ENCODE peak calls at places on chromosomes 2 and 18, in six cellular contexts. One of them, this sample, is unnamed.

GRCh38 chr2:216911886-216912285 is 52.0 kb upstream of the TNP1 start:
- DNase-seq in HEK293T: no peak
- DNase-seq in stimulated activated CD4-positive, alpha-beta T cell treated with anti-CD3 and anti-CD28 coated beads, Interleukin-15, amount 100 ng/mL, for 24 hours: no peak
- DNase-seq in iris pigment epithelial cell: no peak
- DNase-seq in CMK: no peak
- DNase-seq in foreskin fibroblast: peak
- DNase-seq in this sample: peak

GRCh38 chr2:85907671-85908157 is 18.9 kb upstream of the ST3GAL5 start:
- DNase-seq in iris pigment epithelial cell: no peak
- DNase-seq in stimulated activated CD4-positive, alpha-beta T cell treated with anti-CD3 and anti-CD28 coated beads, Interleukin-15, amount 100 ng/mL, for 24 hours: no peak
- DNase-seq in CMK: no peak
- DNase-seq in HEK293T: no peak
- DNase-seq in foreskin fibroblast: peak
- DNase-seq in this sample: no peak

GRCh38 chr18:5626130-5626880 is 82.5 kb upstream of the EPB41L3 start:
- DNase-seq in CMK: no peak
- DNase-seq in iris pigment epithelial cell: no peak
- DNase-seq in HEK293T: no peak
- DNase-seq in foreskin fibroblast: no peak
- DNase-seq in stimulated activated CD4-positive, alpha-beta T cell treated with anti-CD3 and anti-CD28 coated beads, Interleukin-15, amount 100 ng/mL, for 24 hours: no peak
- DNase-seq in this sample: no peak

GRCh38 chr2:172829229-172829628 is 93.6 kb downstream of the RAPGEF4 start:
- DNase-seq in iris pigment epithelial cell: peak
- DNase-seq in stimulated activated CD4-positive, alpha-beta T cell treated with anti-CD3 and anti-CD28 coated beads, Interleukin-15, amount 100 ng/mL, for 24 hours: no peak
- DNase-seq in foreskin fibroblast: peak
- DNase-seq in HEK293T: no peak
- DNase-seq in CMK: no peak
- DNase-seq in this sample: peak

GRCh38 chr2:162706770-162707169 is 131.8 kb downstream of the KCNH7 start:
- DNase-seq in stimulated activated CD4-positive, alpha-beta T cell treated with anti-CD3 and anti-CD28 coated beads, Interleukin-15, amount 100 ng/mL, for 24 hours: no peak
- DNase-seq in CMK: no peak
- DNase-seq in HEK293T: no peak
- DNase-seq in iris pigment epithelial cell: no peak
- DNase-seq in foreskin fibroblast: no peak
- DNase-seq in this sample: no peak

GRCh38 chr18:35153609-35154273 is 87.1 kb upstream of the ZNF397 start:
- DNase-seq in iris pigment epithelial cell: no peak
- DNase-seq in HEK293T: no peak
- DNase-seq in foreskin fibroblast: no peak
- DNase-seq in stimulated activated CD4-positive, alpha-beta T cell treated with anti-CD3 and anti-CD28 coated beads, Interleukin-15, amount 100 ng/mL, for 24 hours: no peak
- DNase-seq in CMK: peak
- DNase-seq in this sample: no peak

GRCh38 chr2:224194161-224194560 is 155.1 kb upstream of the SERPINE2 start:
- DNase-seq in iris pigment epithelial cell: no peak
- DNase-seq in CMK: no peak
- DNase-seq in stimulated activated CD4-positive, alpha-beta T cell treated with anti-CD3 and anti-CD28 coated beads, Interleukin-15, amount 100 ng/mL, for 24 hours: no peak
- DNase-seq in foreskin fibroblast: peak
- DNase-seq in HEK293T: no peak
- DNase-seq in this sample: peak

GRCh38 chr2:134276381-134277172 is 22.7 kb downstream of the MGAT5 start:
- DNase-seq in HEK293T: no peak
- DNase-seq in stimulated activated CD4-positive, alpha-beta T cell treated with anti-CD3 and anti-CD28 coated beads, Interleukin-15, amount 100 ng/mL, for 24 hours: no peak
- DNase-seq in iris pigment epithelial cell: peak
- DNase-seq in foreskin fibroblast: peak
- DNase-seq in CMK: no peak
- DNase-seq in this sample: no peak

GRCh38 chr18:23250893-23251656 is 115.8 kb downstream of the CABLES1 start:
- DNase-seq in iris pigment epithelial cell: peak
- DNase-seq in CMK: no peak
- DNase-seq in stimulated activated CD4-positive, alpha-beta T cell treated with anti-CD3 and anti-CD28 coated beads, Interleukin-15, amount 100 ng/mL, for 24 hours: no peak
- DNase-seq in HEK293T: no peak
- DNase-seq in foreskin fibroblast: no peak
- DNase-seq in this sample: peak

GRCh38 chr2:39968037-39968436 is 189.0 kb upstream of the THUMPD2 start:
- DNase-seq in stimulated activated CD4-positive, alpha-beta T cell treated with anti-CD3 and anti-CD28 coated beads, Interleukin-15, amount 100 ng/mL, for 24 hours: no peak
- DNase-seq in CMK: no peak
- DNase-seq in iris pigment epithelial cell: no peak
- DNase-seq in HEK293T: no peak
- DNase-seq in foreskin fibroblast: no peak
- DNase-seq in this sample: no peak

GRCh38 chr2:120735750-120736170 is at the start of gene GLI2:
- DNase-seq in CMK: no peak
- DNase-seq in stimulated activated CD4-positive, alpha-beta T cell treated with anti-CD3 and anti-CD28 coated beads, Interleukin-15, amount 100 ng/mL, for 24 hours: peak
- DNase-seq in iris pigment epithelial cell: peak
- DNase-seq in foreskin fibroblast: peak
- DNase-seq in HEK293T: peak
- DNase-seq in this sample: peak

GRCh38 chr2:128686498-128686861 is 367.8 kb upstream of the HS6ST1 start:
- DNase-seq in CMK: no peak
- DNase-seq in iris pigment epithelial cell: no peak
- DNase-seq in stimulated activated CD4-positive, alpha-beta T cell treated with anti-CD3 and anti-CD28 coated beads, Interleukin-15, amount 100 ng/mL, for 24 hours: no peak
- DNase-seq in HEK293T: no peak
- DNase-seq in foreskin fibroblast: no peak
- DNase-seq in this sample: no peak

GRCh38 chr2:218371987-218372358 is 10.1 kb upstream of the SLC11A1 start:
- DNase-seq in stimulated activated CD4-positive, alpha-beta T cell treated with anti-CD3 and anti-CD28 coated beads, Interleukin-15, amount 100 ng/mL, for 24 hours: no peak
- DNase-seq in foreskin fibroblast: no peak
- DNase-seq in HEK293T: no peak
- DNase-seq in iris pigment epithelial cell: no peak
- DNase-seq in CMK: no peak
- DNase-seq in this sample: no peak

GRCh38 chr2:121897335-121897970 is 142.0 kb downstream of the TSN start:
- DNase-seq in HEK293T: peak
- DNase-seq in CMK: peak
- DNase-seq in iris pigment epithelial cell: peak
- DNase-seq in foreskin fibroblast: peak
- DNase-seq in stimulated activated CD4-positive, alpha-beta T cell treated with anti-CD3 and anti-CD28 coated beads, Interleukin-15, amount 100 ng/mL, for 24 hours: peak
- DNase-seq in this sample: peak

GRCh38 chr18:3710712-3711269 is 260.8 kb downstream of the TGIF1 start:
- DNase-seq in HEK293T: no peak
- DNase-seq in CMK: no peak
- DNase-seq in iris pigment epithelial cell: no peak
- DNase-seq in stimulated activated CD4-positive, alpha-beta T cell treated with anti-CD3 and anti-CD28 coated beads, Interleukin-15, amount 100 ng/mL, for 24 hours: no peak
- DNase-seq in foreskin fibroblast: peak
- DNase-seq in this sample: peak

GRCh38 chr2:221629478-221629877 is 57.4 kb upstream of the EPHA4 start:
- DNase-seq in HEK293T: no peak
- DNase-seq in stimulated activated CD4-positive, alpha-beta T cell treated with anti-CD3 and anti-CD28 coated beads, Interleukin-15, amount 100 ng/mL, for 24 hours: no peak
- DNase-seq in foreskin fibroblast: peak
- DNase-seq in iris pigment epithelial cell: peak
- DNase-seq in CMK: no peak
- DNase-seq in this sample: peak

GRCh38 chr2:170525566-170525900 is 189.6 kb upstream of the SP5 start:
- DNase-seq in stimulated activated CD4-positive, alpha-beta T cell treated with anti-CD3 and anti-CD28 coated beads, Interleukin-15, amount 100 ng/mL, for 24 hours: no peak
- DNase-seq in foreskin fibroblast: peak
- DNase-seq in HEK293T: no peak
- DNase-seq in iris pigment epithelial cell: peak
- DNase-seq in CMK: no peak
- DNase-seq in this sample: peak

GRCh38 chr2:42742740-42743666 is 20.9 kb downstream of the OXER1 start:
- DNase-seq in iris pigment epithelial cell: no peak
- DNase-seq in stimulated activated CD4-positive, alpha-beta T cell treated with anti-CD3 and anti-CD28 coated beads, Interleukin-15, amount 100 ng/mL, for 24 hours: no peak
- DNase-seq in CMK: no peak
- DNase-seq in HEK293T: peak
- DNase-seq in foreskin fibroblast: peak
- DNase-seq in this sample: no peak

GRCh38 chr2:9741110-9741509 is 102.2 kb upstream of the TAF1B start:
- DNase-seq in stimulated activated CD4-positive, alpha-beta T cell treated with anti-CD3 and anti-CD28 coated beads, Interleukin-15, amount 100 ng/mL, for 24 hours: no peak
- DNase-seq in foreskin fibroblast: no peak
- DNase-seq in HEK293T: no peak
- DNase-seq in CMK: no peak
- DNase-seq in iris pigment epithelial cell: peak
- DNase-seq in this sample: no peak

GRCh38 chr2:1744446-1745170 is at the start of gene PXDN:
- DNase-seq in HEK293T: peak
- DNase-seq in stimulated activated CD4-positive, alpha-beta T cell treated with anti-CD3 and anti-CD28 coated beads, Interleukin-15, amount 100 ng/mL, for 24 hours: no peak
- DNase-seq in iris pigment epithelial cell: peak
- DNase-seq in foreskin fibroblast: peak
- DNase-seq in CMK: no peak
- DNase-seq in this sample: peak

GRCh38 chr18:65750421-65751144 is at the start of gene CDH7:
- DNase-seq in stimulated activated CD4-positive, alpha-beta T cell treated with anti-CD3 and anti-CD28 coated beads, Interleukin-15, amount 100 ng/mL, for 24 hours: no peak
- DNase-seq in iris pigment epithelial cell: no peak
- DNase-seq in HEK293T: peak
- DNase-seq in foreskin fibroblast: peak
- DNase-seq in CMK: no peak
- DNase-seq in this sample: no peak

GRCh38 chr18:48802543-48803428 is 148.0 kb downstream of the SMAD7 start:
- DNase-seq in stimulated activated CD4-positive, alpha-beta T cell treated with anti-CD3 and anti-CD28 coated beads, Interleukin-15, amount 100 ng/mL, for 24 hours: no peak
- DNase-seq in CMK: no peak
- DNase-seq in iris pigment epithelial cell: no peak
- DNase-seq in foreskin fibroblast: no peak
- DNase-seq in HEK293T: no peak
- DNase-seq in this sample: no peak

GRCh38 chr2:240514631-240515030 is 43.2 kb downstream of the ANKMY1 start:
- DNase-seq in CMK: no peak
- DNase-seq in iris pigment epithelial cell: no peak
- DNase-seq in stimulated activated CD4-positive, alpha-beta T cell treated with anti-CD3 and anti-CD28 coated beads, Interleukin-15, amount 100 ng/mL, for 24 hours: no peak
- DNase-seq in foreskin fibroblast: no peak
- DNase-seq in HEK293T: no peak
- DNase-seq in this sample: no peak

GRCh38 chr18:75216926-75217303 is 6.3 kb downstream of the TSHZ1 start:
- DNase-seq in iris pigment epithelial cell: no peak
- DNase-seq in HEK293T: no peak
- DNase-seq in foreskin fibroblast: peak
- DNase-seq in stimulated activated CD4-positive, alpha-beta T cell treated with anti-CD3 and anti-CD28 coated beads, Interleukin-15, amount 100 ng/mL, for 24 hours: no peak
- DNase-seq in CMK: no peak
- DNase-seq in this sample: no peak

GRCh38 chr2:74658516-74658915 is 4.5 kb downstream of the SEMA4F start:
- DNase-seq in HEK293T: no peak
- DNase-seq in foreskin fibroblast: peak
- DNase-seq in stimulated activated CD4-positive, alpha-beta T cell treated with anti-CD3 and anti-CD28 coated beads, Interleukin-15, amount 100 ng/mL, for 24 hours: no peak
- DNase-seq in iris pigment epithelial cell: peak
- DNase-seq in CMK: no peak
- DNase-seq in this sample: peak

GRCh38 chr2:20446280-20446916 is 476 bp upstream of the RHOB start:
- DNase-seq in stimulated activated CD4-positive, alpha-beta T cell treated with anti-CD3 and anti-CD28 coated beads, Interleukin-15, amount 100 ng/mL, for 24 hours: no peak
- DNase-seq in iris pigment epithelial cell: no peak
- DNase-seq in CMK: no peak
- DNase-seq in HEK293T: no peak
- DNase-seq in foreskin fibroblast: no peak
- DNase-seq in this sample: no peak

GRCh38 chr18:6677086-6677485 is 52.4 kb upstream of the ARHGAP28 start:
- DNase-seq in iris pigment epithelial cell: no peak
- DNase-seq in stimulated activated CD4-positive, alpha-beta T cell treated with anti-CD3 and anti-CD28 coated beads, Interleukin-15, amount 100 ng/mL, for 24 hours: no peak
- DNase-seq in HEK293T: no peak
- DNase-seq in foreskin fibroblast: no peak
- DNase-seq in CMK: no peak
- DNase-seq in this sample: no peak

GRCh38 chr2:46072146-46072820 is 224.9 kb upstream of the EPAS1 start:
- DNase-seq in iris pigment epithelial cell: peak
- DNase-seq in HEK293T: no peak
- DNase-seq in CMK: no peak
- DNase-seq in foreskin fibroblast: peak
- DNase-seq in stimulated activated CD4-positive, alpha-beta T cell treated with anti-CD3 and anti-CD28 coated beads, Interleukin-15, amount 100 ng/mL, for 24 hours: no peak
- DNase-seq in this sample: peak

GRCh38 chr2:226185613-226186211 is 613.9 kb downstream of the IRS1 start:
- DNase-seq in HEK293T: no peak
- DNase-seq in iris pigment epithelial cell: peak
- DNase-seq in stimulated activated CD4-positive, alpha-beta T cell treated with anti-CD3 and anti-CD28 coated beads, Interleukin-15, amount 100 ng/mL, for 24 hours: no peak
- DNase-seq in CMK: no peak
- DNase-seq in foreskin fibroblast: peak
- DNase-seq in this sample: peak

GRCh38 chr2:238596571-238597551 is 170.1 kb downstream of the ASB1 start:
- DNase-seq in stimulated activated CD4-positive, alpha-beta T cell treated with anti-CD3 and anti-CD28 coated beads, Interleukin-15, amount 100 ng/mL, for 24 hours: no peak
- DNase-seq in iris pigment epithelial cell: peak
- DNase-seq in HEK293T: no peak
- DNase-seq in CMK: no peak
- DNase-seq in foreskin fibroblast: peak
- DNase-seq in this sample: peak

GRCh38 chr2:229027353-229028115 is 243.6 kb downstream of the PID1 start:
- DNase-seq in iris pigment epithelial cell: no peak
- DNase-seq in foreskin fibroblast: peak
- DNase-seq in CMK: no peak
- DNase-seq in HEK293T: no peak
- DNase-seq in stimulated activated CD4-positive, alpha-beta T cell treated with anti-CD3 and anti-CD28 coated beads, Interleukin-15, amount 100 ng/mL, for 24 hours: no peak
- DNase-seq in this sample: no peak

GRCh38 chr2:233455491-233455890 is 101.2 kb downstream of the DGKD start:
- DNase-seq in HEK293T: no peak
- DNase-seq in stimulated activated CD4-positive, alpha-beta T cell treated with anti-CD3 and anti-CD28 coated beads, Interleukin-15, amount 100 ng/mL, for 24 hours: no peak
- DNase-seq in CMK: no peak
- DNase-seq in iris pigment epithelial cell: no peak
- DNase-seq in foreskin fibroblast: no peak
- DNase-seq in this sample: no peak

GRCh38 chr18:50065527-50065926 is 129.4 kb downstream of the MYO5B start:
- DNase-seq in HEK293T: no peak
- DNase-seq in CMK: no peak
- DNase-seq in stimulated activated CD4-positive, alpha-beta T cell treated with anti-CD3 and anti-CD28 coated beads, Interleukin-15, amount 100 ng/mL, for 24 hours: no peak
- DNase-seq in iris pigment epithelial cell: no peak
- DNase-seq in foreskin fibroblast: no peak
- DNase-seq in this sample: no peak

GRCh38 chr18:46096651-46097300 is 1.3 kb downstream of the ATP5F1A start:
- DNase-seq in HEK293T: no peak
- DNase-seq in stimulated activated CD4-positive, alpha-beta T cell treated with anti-CD3 and anti-CD28 coated beads, Interleukin-15, amount 100 ng/mL, for 24 hours: no peak
- DNase-seq in foreskin fibroblast: peak
- DNase-seq in CMK: no peak
- DNase-seq in iris pigment epithelial cell: no peak
- DNase-seq in this sample: peak

GRCh38 chr18:39198376-39198775 is 1632.8 kb upstream of the CELF4 start:
- DNase-seq in CMK: no peak
- DNase-seq in stimulated activated CD4-positive, alpha-beta T cell treated with anti-CD3 and anti-CD28 coated beads, Interleukin-15, amount 100 ng/mL, for 24 hours: no peak
- DNase-seq in iris pigment epithelial cell: peak
- DNase-seq in HEK293T: no peak
- DNase-seq in foreskin fibroblast: peak
- DNase-seq in this sample: no peak

GRCh38 chr2:85785027-85785822 is 31.4 kb downstream of the ATOH8 start:
- DNase-seq in HEK293T: no peak
- DNase-seq in foreskin fibroblast: peak
- DNase-seq in CMK: no peak
- DNase-seq in iris pigment epithelial cell: peak
- DNase-seq in stimulated activated CD4-positive, alpha-beta T cell treated with anti-CD3 and anti-CD28 coated beads, Interleukin-15, amount 100 ng/mL, for 24 hours: peak
- DNase-seq in this sample: peak

GRCh38 chr2:22027345-22028005 is 903.7 kb downstream of the TDRD15 start:
- DNase-seq in stimulated activated CD4-positive, alpha-beta T cell treated with anti-CD3 and anti-CD28 coated beads, Interleukin-15, amount 100 ng/mL, for 24 hours: no peak
- DNase-seq in CMK: no peak
- DNase-seq in iris pigment epithelial cell: no peak
- DNase-seq in HEK293T: no peak
- DNase-seq in foreskin fibroblast: no peak
- DNase-seq in this sample: no peak

GRCh38 chr2:219124379-219125110 is 36.1 kb downstream of the NHEJ1 start:
- DNase-seq in iris pigment epithelial cell: peak
- DNase-seq in stimulated activated CD4-positive, alpha-beta T cell treated with anti-CD3 and anti-CD28 coated beads, Interleukin-15, amount 100 ng/mL, for 24 hours: peak
- DNase-seq in CMK: peak
- DNase-seq in foreskin fibroblast: peak
- DNase-seq in HEK293T: no peak
- DNase-seq in this sample: peak

This sample was measured in fibroblast of the aortic adventitia.